ENCODE peak calls at places on chromosomes 1 and 21, in ten cellular contexts. J, N, U, D, I, W, V, L, R and B are unnamed samples.

GRCh38 chr1:95369985-95370670 is 136.1 kb downstream of the RWDD3 start:
- DNase-seq in J (no peak), N (no peak), U (no peak), D (no peak), I (no peak), W (peak; percentile 33), V (no peak), L (no peak), R (no peak), B (no peak)

GRCh38 chr1:151867321-151867720 is 13.8 kb upstream of the THEM5 start:
- DNase-seq in J (no peak), N (no peak), U (no peak), D (no peak), I (no peak), W (no peak), V (no peak), L (no peak), R (no peak), B (no peak)

GRCh38 chr1:4173731-4174130 is 273.7 kb upstream of the C1orf174 start:
- DNase-seq in J (peak; percentile 39), N (no peak), U (peak; percentile 2), D (no peak), I (no peak), W (no peak), V (no peak), L (peak; percentile 35), R (no peak), B (no peak)

GRCh38 chr1:68433386-68433785 is 16.4 kb downstream of the RPE65 start:
- DNase-seq in J (no peak), N (no peak), U (no peak), D (no peak), I (no peak), W (no peak), V (no peak), L (no peak), R (no peak), B (no peak)

GRCh38 chr21:31248598-31248997 is 95.5 kb downstream of the TIAM1 start:
- DNase-seq in J (no peak), N (no peak), U (no peak), D (no peak), I (peak; percentile 63), W (peak; percentile 1), V (no peak), L (no peak), R (no peak), B (no peak)

GRCh38 chr1:207856276-207857023 is 54.5 kb downstream of the CD34 start:
- DNase-seq in J (no peak), N (no peak), U (peak; percentile 2), D (no peak), I (no peak), W (no peak), V (no peak), L (no peak), R (no peak), B (no peak)

GRCh38 chr1:54499097-54500029 is 48.7 kb upstream of the ACOT11 start:
- DNase-seq in J (no peak), N (no peak), U (no peak), D (peak; percentile 50), I (peak; percentile 36), W (no peak), V (peak; percentile 43), L (peak; percentile 74), R (peak; percentile 57), B (peak; percentile 59)

GRCh38 chr1:61635529-61635928 is 89.4 kb downstream of the TM2D1 start:
- DNase-seq in J (no peak), N (no peak), U (no peak), D (no peak), I (no peak), W (no peak), V (no peak), L (no peak), R (no peak), B (no peak)

GRCh38 chr1:119285482-119285881 is 83.1 kb upstream of the HAO2 start:
- DNase-seq in J (no peak), N (no peak), U (no peak), D (no peak), I (peak; percentile 79), W (peak; percentile 8), V (no peak), L (no peak), R (no peak), B (no peak)

GRCh38 chr1:44067258-44068250 is 36.3 kb upstream of the SLC6A9 start:
- DNase-seq in J (no peak), N (no peak), U (no peak), D (no peak), I (no peak), W (no peak), V (no peak), L (no peak), R (no peak), B (no peak)

GRCh38 chr1:244205906-244206305 is 154.8 kb downstream of the ZBTB18 start:
- DNase-seq in J (no peak), N (no peak), U (no peak), D (no peak), I (no peak), W (no peak), V (no peak), L (no peak), R (no peak), B (no peak)

GRCh38 chr1:82042306-82042705 is 241.6 kb downstream of the ADGRL2 start:
- DNase-seq in J (no peak), N (no peak), U (no peak), D (no peak), I (no peak), W (no peak), V (no peak), L (no peak), R (no peak), B (no peak)

GRCh38 chr1:8903410-8903809 is 24.9 kb upstream of the ENO1 start:
- DNase-seq in J (no peak), N (no peak), U (no peak), D (no peak), I (no peak), W (peak; percentile 77), V (no peak), L (no peak), R (no peak), B (no peak)

GRCh38 chr21:42973991-42974831 is at the start of gene PKNOX1:
- DNase-seq in J (peak; percentile 99), N (peak; percentile 97), U (peak; percentile 99), D (peak; percentile 98), I (peak; percentile 98), W (peak; percentile 98), V (peak; percentile 99), L (peak; percentile 98), R (peak; percentile 99), B (peak; percentile 100)
- TF ChIP-seq POLR2A in J (no peak), N (peak; percentile 82), U (no peak), D (peak; percentile 59), I (no peak), W (peak; percentile 8), V (peak; percentile 41), L (no peak), R (peak; percentile 46), B (peak; percentile 58)

GRCh38 chr1:89631756-89632155 is 1.2 kb upstream of the LRRC8C start:
- DNase-seq in J (no peak), N (no peak), U (no peak), D (no peak), I (no peak), W (no peak), V (no peak), L (no peak), R (no peak), B (no peak)

GRCh38 chr1:89630046-89630445 is 2.9 kb upstream of the LRRC8C start:
- DNase-seq in J (no peak), N (no peak), U (no peak), D (no peak), I (no peak), W (no peak), V (no peak), L (no peak), R (no peak), B (no peak)

GRCh38 chr1:89633745-89634625 is 1.1 kb downstream of the LRRC8C start:
- DNase-seq in J (no peak), N (no peak), U (peak; percentile 22), D (peak; percentile 24), I (peak; percentile 48), W (peak; percentile 29), V (peak; percentile 10), L (no peak), R (no peak), B (peak; percentile 31)

GRCh38 chr1:89633103-89633744 is at the start of gene LRRC8C:
- DNase-seq in J (no peak), N (no peak), U (peak; percentile 26), D (peak; percentile 48), I (peak; percentile 48), W (peak; percentile 52), V (peak; percentile 60), L (no peak), R (peak; percentile 46), B (peak; percentile 68)

GRCh38 chr1:89632213-89633102 is 462 bp upstream of the LRRC8C start:
- DNase-seq in J (no peak), N (peak; percentile 57), U (peak; percentile 55), D (peak; percentile 78), I (peak; percentile 71), W (peak; percentile 69), V (peak; percentile 84), L (peak; percentile 87), R (peak; percentile 72), B (peak; percentile 77)
- TF ChIP-seq CTCF in J (peak; percentile 63), N (no peak), U (peak; percentile 34), D (peak; percentile 10), I (peak; percentile 81), W (peak; percentile 53), V (peak; percentile 26), L (peak; percentile 44), R (peak; percentile 71), B (peak; percentile 55)

GRCh38 chr1:6267686-6268281 is 6.9 kb upstream of the GPR153 start:
- DNase-seq in J (no peak), N (no peak), U (no peak), D (no peak), I (peak; percentile 52), W (no peak), V (no peak), L (no peak), R (no peak), B (no peak)
- H3K4me3 ChIP-seq in J (no peak overlapping the region), N (no peak overlapping the region), U (no peak overlapping the region), D (no peak overlapping the region), I (no peak overlapping the region), W (no peak overlapping the region), V (no peak overlapping the region), L (no peak overlapping the region), R (no peak overlapping the region), B (no peak overlapping the region)

DNA sequence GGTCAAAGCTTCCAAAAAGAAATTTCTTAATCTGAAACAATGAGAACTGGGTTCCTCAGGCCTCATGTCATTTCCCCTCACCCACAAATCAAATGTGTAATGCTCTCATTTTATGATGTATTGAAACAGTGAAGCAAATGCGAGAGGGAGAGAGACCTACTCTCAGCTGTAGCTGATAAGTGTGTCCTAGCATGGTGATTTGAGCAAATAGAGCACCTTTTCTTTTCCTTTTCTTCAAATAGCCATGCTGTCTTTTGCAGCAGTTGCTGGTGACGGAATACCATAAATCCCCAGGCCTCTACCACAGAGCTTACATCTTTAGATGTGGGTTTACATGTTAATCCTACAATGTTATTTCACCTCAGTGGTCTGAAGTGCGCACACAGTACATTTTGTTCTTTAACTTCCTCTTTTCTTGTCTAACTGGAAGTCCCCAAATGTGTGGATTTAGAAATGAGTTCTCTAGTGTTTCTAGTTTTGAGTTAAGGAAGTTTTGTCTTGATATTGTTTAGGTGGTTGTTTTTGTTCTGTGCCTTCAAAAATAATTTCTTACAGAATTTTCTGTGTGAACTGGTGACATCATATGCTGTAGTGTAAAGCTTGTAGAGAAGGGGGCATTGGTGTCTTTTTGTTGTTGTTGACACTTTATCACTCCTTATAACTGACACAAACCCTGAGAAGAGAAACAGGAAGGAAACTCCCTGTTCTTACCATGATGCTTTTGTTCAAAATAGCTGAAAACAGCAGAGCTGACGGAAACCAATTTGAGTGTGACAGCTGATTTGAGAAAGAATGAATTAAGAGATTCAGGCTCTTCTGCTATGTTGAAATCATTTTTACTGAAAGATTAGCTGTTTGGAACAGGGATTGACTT is 12.1 kb downstream of the SMAP2 start:
- DNase-seq in J (no peak), N (no peak), U (no peak), D (no peak), I (no peak), W (no peak), V (peak; percentile 43), L (no peak), R (peak; percentile 51), B (peak; percentile 84)
- TF ChIP-seq POLR2A in J (no peak), N (no peak), U (no peak), D (no peak), I (no peak), W (no peak), V (peak; percentile 37), L (no peak), R (no peak), B (peak; percentile 44)